ENCODE peak calls at places on chromosomes 11 and 22, in six cellular contexts. One of them, this sample, is unnamed.

GRCh38 chr11:74683279-74683871 is 47.9 kb downstream of the CHRDL2 start:
- DNase-seq in testis: peak; percentile 30
- DNase-seq in suprapubic skin: peak; percentile 51
- DNase-seq in transverse colon: peak; percentile 17
- DNase-seq in esophagus squamous epithelium: no peak
- DNase-seq in A549: no peak
- DNase-seq in this sample: no peak

GRCh38 chr22:44735518-44736428 is 16.6 kb upstream of the ARHGAP8 start:
- DNase-seq in testis: peak; percentile 86
- DNase-seq in suprapubic skin: peak; percentile 81
- DNase-seq in transverse colon: peak; percentile 84
- DNase-seq in esophagus squamous epithelium: no peak
- DNase-seq in A549: peak; percentile 52
- DNase-seq in this sample: peak; percentile 71

GRCh38 chr11:58622344-58622743 is at the start of gene CNTF:
- DNase-seq in testis: no peak
- DNase-seq in suprapubic skin: no peak
- DNase-seq in transverse colon: no peak
- DNase-seq in esophagus squamous epithelium: no peak
- DNase-seq in A549: no peak
- DNase-seq in this sample: no peak

GRCh38 chr11:69292221-69292648 is 1.7 kb upstream of the MYEOV start:
- DNase-seq in testis: no peak
- DNase-seq in suprapubic skin: no peak
- DNase-seq in transverse colon: peak; percentile 50
- DNase-seq in esophagus squamous epithelium: no peak
- DNase-seq in A549: no peak
- DNase-seq in this sample: no peak

GRCh38 chr11:35969089-35970046 is 25.5 kb downstream of the LDLRAD3 start:
- DNase-seq in testis: no peak
- DNase-seq in suprapubic skin: no peak
- DNase-seq in transverse colon: peak; percentile 10
- DNase-seq in esophagus squamous epithelium: no peak
- DNase-seq in A549: no peak
- DNase-seq in this sample: peak; percentile 18

GRCh38 chr22:41561335-41561734 is 525 bp downstream of the CSDC2 start:
- DNase-seq in testis: peak; percentile 42
- DNase-seq in suprapubic skin: no peak
- DNase-seq in transverse colon: no peak
- DNase-seq in esophagus squamous epithelium: no peak
- DNase-seq in A549: no peak
- DNase-seq in this sample: no peak

GRCh38 chr11:120337133-120337895 is 1.1 kb downstream of the ARHGEF12 start:
- DNase-seq in testis: peak; percentile 52
- DNase-seq in suprapubic skin: peak; percentile 70
- DNase-seq in transverse colon: peak; percentile 43
- DNase-seq in esophagus squamous epithelium: no peak
- DNase-seq in A549: no peak
- DNase-seq in this sample: peak; percentile 46

GRCh38 chr11:69699213-69699612 is 4.6 kb downstream of the FGF19 start:
- DNase-seq in testis: peak; percentile 72
- DNase-seq in suprapubic skin: no peak
- DNase-seq in transverse colon: no peak
- DNase-seq in esophagus squamous epithelium: no peak
- DNase-seq in A549: no peak
- DNase-seq in this sample: no peak

GRCh38 chr11:63017306-63017974 is 1.8 kb upstream of the SLC22A8 start:
- DNase-seq in testis: peak; percentile 12
- DNase-seq in suprapubic skin: no peak
- DNase-seq in transverse colon: no peak
- DNase-seq in esophagus squamous epithelium: no peak
- DNase-seq in A549: no peak
- DNase-seq in this sample: no peak

GRCh38 chr11:77019976-77020591 is 14.1 kb upstream of the B3GNT6 start:
- DNase-seq in testis: no peak
- DNase-seq in suprapubic skin: no peak
- DNase-seq in transverse colon: no peak
- DNase-seq in esophagus squamous epithelium: no peak
- DNase-seq in A549: peak; percentile 56
- DNase-seq in this sample: no peak

GRCh38 chr11:104957280-104957679 is 11.1 kb downstream of the CASP4 start:
- DNase-seq in testis: no peak
- DNase-seq in suprapubic skin: no peak
- DNase-seq in transverse colon: no peak
- DNase-seq in esophagus squamous epithelium: no peak
- DNase-seq in A549: no peak
- DNase-seq in this sample: no peak

GRCh38 chr22:44192098-44192810 is 11.5 kb downstream of the PARVG start:
- DNase-seq in testis: peak; percentile 37
- DNase-seq in suprapubic skin: no peak
- DNase-seq in transverse colon: no peak
- DNase-seq in esophagus squamous epithelium: no peak
- DNase-seq in A549: no peak
- DNase-seq in this sample: no peak

GRCh38 chr11:120501976-120502755 is 9.4 kb upstream of the GRIK4 start:
- DNase-seq in testis: no peak
- DNase-seq in suprapubic skin: no peak
- DNase-seq in transverse colon: no peak
- DNase-seq in esophagus squamous epithelium: no peak
- DNase-seq in A549: no peak
- DNase-seq in this sample: no peak

GRCh38 chr11:86625981-86626380 is 46.4 kb downstream of the ME3 start:
- DNase-seq in testis: no peak
- DNase-seq in suprapubic skin: no peak
- DNase-seq in transverse colon: no peak
- DNase-seq in esophagus squamous epithelium: no peak
- DNase-seq in A549: no peak
- DNase-seq in this sample: no peak

GRCh38 chr11:95429376-95429907 is 198.4 kb upstream of the SESN3 start:
- DNase-seq in testis: no peak
- DNase-seq in suprapubic skin: no peak
- DNase-seq in transverse colon: no peak
- DNase-seq in esophagus squamous epithelium: no peak
- DNase-seq in A549: no peak
- DNase-seq in this sample: no peak

GRCh38 chr11:47243454-47243853 is 5.2 kb downstream of the ACP2 start:
- DNase-seq in testis: no peak
- DNase-seq in suprapubic skin: no peak
- DNase-seq in transverse colon: no peak
- DNase-seq in esophagus squamous epithelium: no peak
- DNase-seq in A549: no peak
- DNase-seq in this sample: no peak

GRCh38 chr11:58770627-58771457 is 39.1 kb upstream of the GLYAT start:
- DNase-seq in testis: no peak
- DNase-seq in suprapubic skin: no peak
- DNase-seq in transverse colon: no peak
- DNase-seq in esophagus squamous epithelium: no peak
- DNase-seq in A549: no peak
- DNase-seq in this sample: no peak

GRCh38 chr11:71449596-71449995 is 1.4 kb upstream of the DHCR7 start:
- DNase-seq in testis: no peak
- DNase-seq in suprapubic skin: no peak
- DNase-seq in transverse colon: no peak
- DNase-seq in esophagus squamous epithelium: no peak
- DNase-seq in A549: no peak
- DNase-seq in this sample: no peak

GRCh38 chr11:106998644-106999043 is 19.6 kb downstream of the GUCY1A2 start:
- DNase-seq in testis: no peak
- DNase-seq in suprapubic skin: no peak
- DNase-seq in transverse colon: no peak
- DNase-seq in esophagus squamous epithelium: no peak
- DNase-seq in A549: no peak
- DNase-seq in this sample: no peak

GRCh38 chr11:96506041-96506440 is 116.2 kb downstream of the JRKL start:
- DNase-seq in testis: no peak
- DNase-seq in suprapubic skin: no peak
- DNase-seq in transverse colon: no peak
- DNase-seq in esophagus squamous epithelium: no peak
- DNase-seq in A549: no peak
- DNase-seq in this sample: no peak

GRCh38 chr11:96508861-96509260 is 119.0 kb downstream of the JRKL start:
- DNase-seq in testis: no peak
- DNase-seq in suprapubic skin: no peak
- DNase-seq in transverse colon: no peak
- DNase-seq in esophagus squamous epithelium: no peak
- DNase-seq in A549: no peak
- DNase-seq in this sample: no peak

DNA sequence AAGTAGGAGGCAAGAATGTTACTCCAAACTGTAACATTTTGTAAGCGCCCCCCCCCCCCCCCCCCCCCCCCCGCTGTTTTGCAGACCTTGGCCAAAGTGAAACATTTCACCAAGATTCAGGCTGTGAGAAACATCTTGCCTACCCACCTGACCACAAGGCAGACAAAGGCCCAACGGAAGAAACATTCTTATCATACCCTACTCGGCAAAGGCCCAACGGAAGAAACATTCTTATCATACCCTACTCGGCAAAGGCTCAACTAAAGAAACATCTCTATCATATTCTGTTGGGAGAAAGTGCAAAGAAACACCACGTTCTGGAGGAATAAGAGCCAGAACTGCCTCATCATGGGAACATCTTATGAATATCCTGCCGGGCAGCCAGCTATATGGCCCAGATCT is 117.1 kb downstream of the JRKL start:
- DNase-seq in testis: peak; percentile 81
- DNase-seq in suprapubic skin: no peak
- DNase-seq in transverse colon: no peak
- DNase-seq in esophagus squamous epithelium: no peak
- DNase-seq in A549: no peak
- DNase-seq in this sample: no peak
- H3K27ac ChIP-seq in testis: peak overlapping the region; percentile 65
- H3K27ac ChIP-seq in suprapubic skin: no peak overlapping the region
- H3K27ac ChIP-seq in transverse colon: no peak overlapping the region
- H3K27ac ChIP-seq in esophagus squamous epithelium: no peak overlapping the region
- H3K27ac ChIP-seq in A549: no peak overlapping the region
- H3K27ac ChIP-seq in this sample: no peak overlapping the region

DNA sequence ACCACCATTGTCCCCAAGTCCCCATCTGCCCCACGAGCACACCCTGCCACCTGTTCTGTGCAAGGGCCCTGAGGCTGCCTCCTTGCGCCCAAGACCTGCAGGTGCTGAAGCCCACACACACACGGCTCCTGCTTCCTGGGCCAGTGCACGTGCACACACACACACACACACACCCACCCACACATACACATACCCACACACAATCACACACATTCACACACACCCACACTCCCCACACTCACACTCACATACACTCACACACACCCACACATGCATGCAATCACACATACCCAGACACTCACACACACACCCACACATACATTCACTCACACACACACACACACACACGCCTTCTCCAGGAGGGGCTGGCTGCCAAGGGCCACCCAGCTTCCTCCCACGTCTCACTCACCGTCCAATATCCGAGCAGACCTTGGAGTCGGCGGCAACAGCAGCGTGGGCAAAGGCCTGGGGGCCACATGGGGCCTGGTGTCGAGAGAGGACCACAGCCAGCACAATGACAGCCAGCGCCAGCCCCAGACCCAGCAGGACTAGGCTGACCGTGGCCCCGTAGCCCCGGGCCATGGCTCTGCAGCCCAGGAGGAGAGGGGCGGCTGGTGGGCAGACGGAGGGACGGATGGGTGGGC is 616 bp downstream of the GGT5 start:
- DNase-seq in testis: peak; percentile 45
- DNase-seq in suprapubic skin: no peak
- DNase-seq in transverse colon: no peak
- DNase-seq in esophagus squamous epithelium: no peak
- DNase-seq in A549: no peak
- DNase-seq in this sample: no peak
- H3K4me3 ChIP-seq in testis: no peak overlapping the region
- H3K4me3 ChIP-seq in suprapubic skin: peak overlapping the region; percentile 47
- H3K4me3 ChIP-seq in transverse colon: peak overlapping the region; percentile 15
- H3K4me3 ChIP-seq in esophagus squamous epithelium: peak overlapping the region; percentile 38
- H3K4me3 ChIP-seq in A549: no peak overlapping the region
- H3K4me3 ChIP-seq in this sample: no peak overlapping the region

DNA sequence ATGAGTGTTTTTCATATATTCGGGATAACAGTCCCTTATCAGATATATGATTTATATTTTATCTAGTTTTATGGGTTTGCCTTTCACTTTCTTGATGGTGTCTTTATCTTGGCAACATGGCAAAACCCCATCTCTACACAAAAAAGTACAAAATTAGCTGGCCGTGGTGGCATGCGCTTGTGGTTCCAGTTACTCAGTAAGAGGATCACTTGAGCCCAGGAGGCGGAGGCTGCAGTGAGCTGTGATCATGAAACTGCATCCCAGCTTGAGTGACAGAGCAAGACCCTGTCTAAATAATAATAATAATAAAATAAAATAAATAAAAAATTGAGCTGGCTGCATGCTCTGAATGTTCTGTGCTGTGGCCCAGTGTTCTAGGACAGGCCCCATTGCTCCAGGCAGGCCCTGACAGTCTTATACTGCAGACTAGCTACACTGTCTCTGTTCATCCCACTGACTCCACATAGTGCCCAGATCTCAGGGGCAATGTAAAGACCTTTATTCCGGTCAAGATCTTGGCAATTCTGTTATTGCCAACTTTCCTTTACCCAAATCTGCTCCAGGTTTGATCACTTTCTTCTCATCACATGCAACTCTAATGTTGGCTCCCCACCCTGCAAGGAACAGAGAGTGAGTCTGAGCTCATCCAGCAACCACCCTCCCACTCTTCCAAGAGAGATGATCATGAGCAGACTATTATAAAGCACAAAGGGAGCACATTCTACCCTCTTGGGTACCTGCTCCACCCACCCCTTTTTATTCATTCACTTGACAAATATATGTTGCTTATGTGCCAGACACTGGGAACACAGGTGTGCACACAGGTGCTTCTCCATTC is 8.8 kb downstream of the HSPA8 start:
- DNase-seq in testis: no peak
- DNase-seq in suprapubic skin: no peak
- DNase-seq in transverse colon: no peak
- DNase-seq in esophagus squamous epithelium: no peak
- DNase-seq in A549: no peak
- DNase-seq in this sample: no peak
- TF ChIP-seq POLR2A in testis: no peak
- TF ChIP-seq POLR2A in suprapubic skin: no peak
- TF ChIP-seq POLR2A in transverse colon: no peak
- TF ChIP-seq POLR2A in esophagus squamous epithelium: no peak
- TF ChIP-seq POLR2A in A549: no peak
- TF ChIP-seq POLR2A in this sample: no peak

DNA sequence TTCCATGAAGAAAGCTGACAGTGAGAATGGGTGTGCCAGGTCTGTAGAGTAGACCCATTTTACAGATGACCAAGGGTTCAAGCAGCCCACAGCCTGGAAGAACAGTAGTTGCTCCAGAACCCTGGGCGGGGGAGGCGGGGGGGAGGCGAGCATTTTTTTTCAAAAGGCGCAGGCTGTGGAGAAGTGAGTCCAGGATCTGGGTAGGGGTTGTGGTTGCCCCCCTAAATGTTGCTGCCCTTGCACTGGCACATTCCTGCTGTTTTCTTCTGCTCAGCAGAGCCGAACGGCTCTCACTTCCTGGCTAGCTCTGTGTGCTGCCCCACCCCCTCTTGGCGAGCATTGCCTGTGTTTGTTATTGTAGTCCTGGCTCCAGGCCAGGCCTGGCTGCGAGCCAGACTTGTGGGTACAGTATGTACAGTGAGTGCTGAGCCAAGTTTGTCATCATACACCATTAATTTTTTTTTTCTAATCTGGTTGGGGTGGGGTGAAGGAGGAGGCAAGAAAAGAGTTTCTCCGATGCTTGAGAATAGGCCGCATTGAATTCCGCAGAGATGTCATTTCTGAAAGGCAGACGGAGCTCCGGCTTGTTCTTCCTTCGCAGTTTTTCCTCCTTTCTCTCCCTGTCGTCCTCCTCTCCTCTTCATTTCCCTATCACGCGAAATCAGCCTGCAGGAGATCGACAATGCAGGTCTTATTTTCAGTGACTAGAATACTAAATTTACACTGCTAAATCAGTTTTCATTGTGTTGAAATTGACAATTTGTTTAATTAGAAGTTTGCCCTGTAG is 100.5 kb downstream of the ZBTB16 start:
- DNase-seq in testis: peak; percentile 98
- DNase-seq in suprapubic skin: peak; percentile 99
- DNase-seq in transverse colon: peak; percentile 99
- DNase-seq in esophagus squamous epithelium: peak; percentile 94
- DNase-seq in A549: peak; percentile 18
- DNase-seq in this sample: peak; percentile 100
- H3K27ac ChIP-seq in testis: peak overlapping the region; percentile 99
- H3K27ac ChIP-seq in suprapubic skin: peak overlapping the region; percentile 100
- H3K27ac ChIP-seq in transverse colon: peak overlapping the region; percentile 96
- H3K27ac ChIP-seq in esophagus squamous epithelium: peak overlapping the region; percentile 98
- H3K27ac ChIP-seq in A549: no peak overlapping the region
- H3K27ac ChIP-seq in this sample: peak overlapping the region; percentile 92

This sample was measured in body of pancreas.